ENCODE peak calls at places on chromosome 18, in seven cellular contexts. N is iris pigment epithelial cell; Z is activated CD4-positive, alpha-beta T cell treated with anti-CD3 and anti-CD28 coated beads, Interleukin-2, amount 10 ng/mL, durations not matched to agents 7 days and 5 days; M is hypothalamus; Y is GM12892; O is GM04503; B is left ventricle myocardium inferior. Q is an unnamed sample.

GRCh38 chr18:55073116-55073515 is 113.9 kb upstream of the CCDC68 start:
- DNase-seq in Y (no peak), N (no peak), M (no peak), O (no peak), Z (no peak), B (no peak), Q (no peak)

GRCh38 chr18:832085-832681 is 20.1 kb upstream of the YES1 start:
- DNase-seq in M (no peak), O (no peak), Y (no peak), Z (peak), N (no peak), B (peak), Q (peak)

GRCh38 chr18:64095056-64095455 is 53.8 kb downstream of the LINC00305 start:
- DNase-seq in M (no peak), B (no peak), Z (no peak), Y (no peak), N (no peak), O (no peak), Q (no peak)

GRCh38 chr18:40902436-40902835 is 1052.6 kb upstream of the PIK3C3 start:
- DNase-seq in M (no peak), B (no peak), Y (no peak), N (no peak), Z (no peak), O (no peak), Q (no peak)

GRCh38 chr18:48942554-48943261 is 8.1 kb downstream of the SMAD7 start:
- DNase-seq in Y (no peak), N (peak), B (no peak), O (peak), M (no peak), Z (no peak), Q (no peak)

GRCh38 chr18:38329145-38329544 is 763.5 kb upstream of the CELF4 start:
- DNase-seq in B (no peak), O (no peak), Z (no peak), Y (no peak), M (no peak), N (no peak), Q (no peak)

GRCh38 chr18:78321402-78321801 is 658.2 kb upstream of the SALL3 start:
- DNase-seq in Y (no peak), O (no peak), N (no peak), B (no peak), M (no peak), Z (no peak), Q (no peak)

GRCh38 chr18:73614812-73615211 is 532.8 kb downstream of the FBXO15 start:
- DNase-seq in N (peak), Z (no peak), B (no peak), O (peak), M (no peak), Y (no peak), Q (no peak)

GRCh38 chr18:63505566-63506335 is 29.0 kb downstream of the SERPINB5 start:
- DNase-seq in O (no peak), N (peak), Y (no peak), M (no peak), B (no peak), Z (peak), Q (no peak)

GRCh38 chr18:73717570-73717969 is 430.1 kb downstream of the FBXO15 start:
- DNase-seq in Y (no peak), O (no peak), B (no peak), N (no peak), Z (no peak), M (no peak), Q (no peak)

Q was measured in Right ventricle myocardium inferior.